ENCODE peak calls at places on chromosomes 4 and X, in five cellular contexts. One of them, this sample, is unnamed.

GRCh38 chr4:182324282-182324681 is 81.1 kb downstream of the TENM3 start:
- DNase-seq in HFF-Myc: no peak
- DNase-seq in CD4-positive, alpha-beta T cell: no peak
- DNase-seq in foreskin fibroblast: no peak
- DNase-seq in MM.1S: no peak
- DNase-seq in this sample: no peak

GRCh38 chr4:144465546-144465945 is 180.4 kb upstream of the HHIP start:
- DNase-seq in HFF-Myc: no peak
- DNase-seq in CD4-positive, alpha-beta T cell: no peak
- DNase-seq in MM.1S: no peak
- DNase-seq in foreskin fibroblast: no peak
- DNase-seq in this sample: no peak

GRCh38 chrX:71923516-71923915 is 12.9 kb downstream of the NHSL2 start:
- DNase-seq in foreskin fibroblast: no peak
- DNase-seq in HFF-Myc: no peak
- DNase-seq in MM.1S: no peak
- DNase-seq in CD4-positive, alpha-beta T cell: no peak
- DNase-seq in this sample: no peak

GRCh38 chr4:135434936-135435335 is 1233.3 kb upstream of the PABPC4L start:
- DNase-seq in CD4-positive, alpha-beta T cell: no peak
- DNase-seq in foreskin fibroblast: no peak
- DNase-seq in MM.1S: no peak
- DNase-seq in HFF-Myc: no peak
- DNase-seq in this sample: no peak

GRCh38 chr4:6221851-6222760 is 21.8 kb upstream of the JAKMIP1 start:
- DNase-seq in foreskin fibroblast: no peak
- DNase-seq in HFF-Myc: no peak
- DNase-seq in MM.1S: no peak
- DNase-seq in CD4-positive, alpha-beta T cell: no peak
- DNase-seq in this sample: no peak

GRCh38 chrX:120281021-120281624 is 30.1 kb downstream of the TMEM255A start:
- DNase-seq in CD4-positive, alpha-beta T cell: no peak
- DNase-seq in HFF-Myc: no peak
- DNase-seq in MM.1S: no peak
- DNase-seq in foreskin fibroblast: no peak
- DNase-seq in this sample: no peak

GRCh38 chr4:140719022-140719421 is 37.2 kb downstream of the TBC1D9 start:
- DNase-seq in CD4-positive, alpha-beta T cell: no peak
- DNase-seq in MM.1S: no peak
- DNase-seq in foreskin fibroblast: peak
- DNase-seq in HFF-Myc: no peak
- DNase-seq in this sample: no peak

GRCh38 chr4:184143770-184144564 is 73.7 kb downstream of the ENPP6 start:
- DNase-seq in HFF-Myc: no peak
- DNase-seq in CD4-positive, alpha-beta T cell: no peak
- DNase-seq in foreskin fibroblast: no peak
- DNase-seq in MM.1S: no peak
- DNase-seq in this sample: no peak

GRCh38 chr4:6991249-6991648 is 51.9 kb upstream of the TADA2B start:
- DNase-seq in CD4-positive, alpha-beta T cell: no peak
- DNase-seq in HFF-Myc: no peak
- DNase-seq in MM.1S: no peak
- DNase-seq in foreskin fibroblast: no peak
- DNase-seq in this sample: no peak

GRCh38 chr4:131337956-131338355 is 1811.1 kb upstream of the PCDH10 start:
- DNase-seq in MM.1S: no peak
- DNase-seq in HFF-Myc: no peak
- DNase-seq in CD4-positive, alpha-beta T cell: no peak
- DNase-seq in foreskin fibroblast: no peak
- DNase-seq in this sample: no peak

GRCh38 chr4:99507762-99508161 is 3.1 kb upstream of the C4orf17 start:
- DNase-seq in HFF-Myc: no peak
- DNase-seq in CD4-positive, alpha-beta T cell: peak
- DNase-seq in MM.1S: no peak
- DNase-seq in foreskin fibroblast: no peak
- DNase-seq in this sample: no peak

GRCh38 chrX:118614150-118614549 is 113.3 kb upstream of the IL13RA1 start:
- DNase-seq in HFF-Myc: no peak
- DNase-seq in CD4-positive, alpha-beta T cell: no peak
- DNase-seq in MM.1S: no peak
- DNase-seq in foreskin fibroblast: no peak
- DNase-seq in this sample: no peak

GRCh38 chr4:169640261-169640880 is 20.0 kb downstream of the CLCN3 start:
- DNase-seq in CD4-positive, alpha-beta T cell: no peak
- DNase-seq in foreskin fibroblast: peak
- DNase-seq in MM.1S: no peak
- DNase-seq in HFF-Myc: no peak
- DNase-seq in this sample: peak

GRCh38 chr4:43353552-43353951 is 461.0 kb downstream of the GRXCR1 start:
- DNase-seq in HFF-Myc: no peak
- DNase-seq in CD4-positive, alpha-beta T cell: no peak
- DNase-seq in foreskin fibroblast: no peak
- DNase-seq in MM.1S: no peak
- DNase-seq in this sample: no peak

GRCh38 chr4:7598939-7599790 is 164.4 kb upstream of the PSAPL1 start:
- DNase-seq in HFF-Myc: no peak
- DNase-seq in MM.1S: no peak
- DNase-seq in foreskin fibroblast: no peak
- DNase-seq in CD4-positive, alpha-beta T cell: no peak
- DNase-seq in this sample: no peak

GRCh38 chr4:86822136-86822535 is 27.0 kb downstream of the SLC10A6 start:
- DNase-seq in CD4-positive, alpha-beta T cell: no peak
- DNase-seq in MM.1S: no peak
- DNase-seq in foreskin fibroblast: peak
- DNase-seq in HFF-Myc: no peak
- DNase-seq in this sample: no peak

GRCh38 chr4:133095591-133095990 is 53.5 kb upstream of the PCDH10 start:
- DNase-seq in foreskin fibroblast: no peak
- DNase-seq in HFF-Myc: no peak
- DNase-seq in MM.1S: no peak
- DNase-seq in CD4-positive, alpha-beta T cell: no peak
- DNase-seq in this sample: no peak

GRCh38 chrX:24264383-24264782 is 49.5 kb downstream of the SUPT20HL2 start:
- DNase-seq in foreskin fibroblast: no peak
- DNase-seq in MM.1S: no peak
- DNase-seq in HFF-Myc: no peak
- DNase-seq in CD4-positive, alpha-beta T cell: no peak
- DNase-seq in this sample: no peak

GRCh38 chr4:78667337-78667736 is 108.8 kb upstream of the BMP2K start:
- DNase-seq in foreskin fibroblast: no peak
- DNase-seq in HFF-Myc: no peak
- DNase-seq in CD4-positive, alpha-beta T cell: no peak
- DNase-seq in MM.1S: no peak
- DNase-seq in this sample: no peak

GRCh38 chrX:123481908-123482873 is 250.7 kb downstream of the THOC2 start:
- DNase-seq in MM.1S: no peak
- DNase-seq in HFF-Myc: no peak
- DNase-seq in CD4-positive, alpha-beta T cell: no peak
- DNase-seq in foreskin fibroblast: peak
- DNase-seq in this sample: no peak

GRCh38 chr4:2820216-2820982 is 23.2 kb upstream of the ADD1 start:
- DNase-seq in foreskin fibroblast: no peak
- DNase-seq in HFF-Myc: no peak
- DNase-seq in CD4-positive, alpha-beta T cell: no peak
- DNase-seq in MM.1S: no peak
- DNase-seq in this sample: no peak

GRCh38 chrX:120749141-120749846 is 119.4 kb upstream of the C1GALT1C1 start:
- DNase-seq in CD4-positive, alpha-beta T cell: no peak
- DNase-seq in MM.1S: peak
- DNase-seq in HFF-Myc: no peak
- DNase-seq in foreskin fibroblast: no peak
- DNase-seq in this sample: no peak

GRCh38 chrX:37701588-37701987 is 16.0 kb downstream of the XK start:
- DNase-seq in MM.1S: no peak
- DNase-seq in foreskin fibroblast: no peak
- DNase-seq in HFF-Myc: no peak
- DNase-seq in CD4-positive, alpha-beta T cell: no peak
- DNase-seq in this sample: no peak

GRCh38 chrX:68896581-68896980 is 67.8 kb downstream of the EFNB1 start:
- DNase-seq in HFF-Myc: no peak
- DNase-seq in MM.1S: no peak
- DNase-seq in CD4-positive, alpha-beta T cell: no peak
- DNase-seq in foreskin fibroblast: no peak
- DNase-seq in this sample: no peak

GRCh38 chr4:184053476-184053875 is 148.4 kb downstream of the STOX2 start:
- DNase-seq in HFF-Myc: no peak
- DNase-seq in CD4-positive, alpha-beta T cell: no peak
- DNase-seq in foreskin fibroblast: no peak
- DNase-seq in MM.1S: no peak
- DNase-seq in this sample: no peak

GRCh38 chrX:100720301-100720700 is 11.6 kb downstream of the SYTL4 start:
- DNase-seq in CD4-positive, alpha-beta T cell: no peak
- DNase-seq in HFF-Myc: no peak
- DNase-seq in MM.1S: no peak
- DNase-seq in foreskin fibroblast: no peak
- DNase-seq in this sample: no peak

GRCh38 chr4:69773443-69773842 is 13.0 kb upstream of the SULT1B1 start:
- DNase-seq in MM.1S: no peak
- DNase-seq in CD4-positive, alpha-beta T cell: no peak
- DNase-seq in HFF-Myc: no peak
- DNase-seq in foreskin fibroblast: no peak
- DNase-seq in this sample: no peak

GRCh38 chr4:40199999-40200880 is 3.4 kb downstream of the RHOH start:
- DNase-seq in foreskin fibroblast: no peak
- DNase-seq in HFF-Myc: no peak
- DNase-seq in MM.1S: peak
- DNase-seq in CD4-positive, alpha-beta T cell: peak
- DNase-seq in this sample: no peak

GRCh38 chr4:111631157-111631999 is 513.9 kb upstream of the FAM241A start:
- DNase-seq in CD4-positive, alpha-beta T cell: no peak
- DNase-seq in HFF-Myc: no peak
- DNase-seq in MM.1S: peak
- DNase-seq in foreskin fibroblast: no peak
- DNase-seq in this sample: no peak

GRCh38 chrX:154596290-154596929 is 11.5 kb downstream of the CTAG1A start:
- DNase-seq in MM.1S: no peak
- DNase-seq in foreskin fibroblast: no peak
- DNase-seq in HFF-Myc: no peak
- DNase-seq in CD4-positive, alpha-beta T cell: no peak
- DNase-seq in this sample: no peak
- TF ChIP-seq CTCF in MM.1S: no peak
- TF ChIP-seq CTCF in foreskin fibroblast: no peak
- TF ChIP-seq CTCF in HFF-Myc: no peak
- TF ChIP-seq CTCF in CD4-positive, alpha-beta T cell: no peak
- TF ChIP-seq CTCF in this sample: no peak

GRCh38 chrX:10444204-10444603 is 176.2 kb downstream of the MID1 start:
- DNase-seq in MM.1S: no peak
- DNase-seq in foreskin fibroblast: no peak
- DNase-seq in CD4-positive, alpha-beta T cell: no peak
- DNase-seq in HFF-Myc: no peak
- DNase-seq in this sample: no peak
- TF ChIP-seq CTCF in MM.1S: no peak
- TF ChIP-seq CTCF in foreskin fibroblast: no peak
- TF ChIP-seq CTCF in CD4-positive, alpha-beta T cell: no peak
- TF ChIP-seq CTCF in HFF-Myc: no peak
- TF ChIP-seq CTCF in this sample: peak

GRCh38 chr4:82097504-82097903 is 276.3 kb downstream of the HNRNPD start:
- DNase-seq in HFF-Myc: no peak
- DNase-seq in CD4-positive, alpha-beta T cell: no peak
- DNase-seq in foreskin fibroblast: no peak
- DNase-seq in MM.1S: no peak
- DNase-seq in this sample: no peak
- TF ChIP-seq CTCF in HFF-Myc: no peak
- TF ChIP-seq CTCF in CD4-positive, alpha-beta T cell: no peak
- TF ChIP-seq CTCF in foreskin fibroblast: no peak
- TF ChIP-seq CTCF in MM.1S: no peak
- TF ChIP-seq CTCF in this sample: no peak

DNA sequence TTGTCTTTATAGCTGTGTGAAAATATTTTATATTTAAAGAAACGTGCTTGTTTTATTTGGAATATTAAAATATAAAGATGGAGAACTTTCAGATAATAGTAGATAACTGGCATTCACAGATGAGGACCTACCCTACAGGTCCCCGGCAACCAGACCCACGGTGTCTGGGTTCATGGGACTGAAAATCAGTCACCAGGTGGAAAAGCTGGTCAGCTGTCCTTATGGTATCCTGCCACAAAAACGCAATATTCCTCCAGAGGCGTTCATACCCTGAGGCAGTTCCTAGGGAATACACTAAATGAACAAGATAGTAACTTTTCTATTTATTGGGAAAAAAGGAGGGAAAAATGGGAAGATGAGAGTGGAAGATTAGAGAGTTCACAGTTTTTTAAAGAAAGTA is 1.2 kb downstream of the TLR6 start:
- DNase-seq in MM.1S: no peak
- DNase-seq in CD4-positive, alpha-beta T cell: no peak
- DNase-seq in foreskin fibroblast: no peak
- DNase-seq in HFF-Myc: no peak
- DNase-seq in this sample: no peak
- TF ChIP-seq CTCF in MM.1S: no peak
- TF ChIP-seq CTCF in CD4-positive, alpha-beta T cell: no peak
- TF ChIP-seq CTCF in foreskin fibroblast: no peak
- TF ChIP-seq CTCF in HFF-Myc: no peak
- TF ChIP-seq CTCF in this sample: no peak